ENCODE peak calls at places on chromosomes 3 and 15, in nine cellular contexts. M is cardiac fibroblast; L is OCI-LY7; Z is cardiac muscle cell; Y is epithelial cell of proximal tubule; T is testis; B is CD8-positive, alpha-beta T cell; Q is ovary; H is endothelial cell of umbilical vein. D is an unnamed sample.

GRCh38 chr3:23019596-23020300 is 183.4 kb upstream of the UBE2E2 start:
- DNase-seq in M (no peak), B (no peak), H (no peak), Z (no peak), Q (no peak), L (no peak), Y (no peak), T (no peak), D (no peak)

GRCh38 chr3:111072016-111072891 is 638 bp downstream of the NECTIN3 start:
- DNase-seq in Y (no peak), T (peak; percentile 36), B (no peak), H (peak; percentile 37), L (no peak), Z (peak; percentile 58), Q (no peak), M (peak; percentile 43), D (no peak)

GRCh38 chr3:142633073-142633472 is 36.9 kb downstream of the PLS1 start:
- DNase-seq in Y (no peak), L (no peak), T (no peak), H (no peak), Z (no peak), Q (no peak), B (no peak), M (no peak), D (no peak)

GRCh38 chr15:94793641-94794040 is 562.3 kb downstream of the MCTP2 start:
- DNase-seq in T (no peak), Z (peak; percentile 8), Y (no peak), H (no peak), M (no peak), L (no peak), Q (no peak), B (no peak), D (no peak)

GRCh38 chr3:52782412-52783210 is 5.2 kb downstream of the ITIH1 start:
- DNase-seq in B (no peak), M (no peak), T (no peak), Y (no peak), L (no peak), Z (no peak), H (no peak), Q (no peak), D (no peak)

GRCh38 chr15:80660114-80660513 is 35.0 kb upstream of the ABHD17C start:
- DNase-seq in M (peak; percentile 49), H (peak; percentile 24), Y (no peak), T (peak; percentile 35), L (no peak), Q (no peak), B (no peak), Z (peak; percentile 31), D (no peak)

GRCh38 chr3:38029400-38030125 is at the start of gene PLCD1:
- DNase-seq in L (no peak), Q (peak; percentile 86), M (peak; percentile 56), B (no peak), H (peak; percentile 43), T (peak; percentile 88), Y (no peak), Z (peak; percentile 85), D (no peak)

GRCh38 chr3:29346828-29347227 is 66.0 kb downstream of the RBMS3 start:
- DNase-seq in M (no peak), B (no peak), Z (no peak), Y (no peak), Q (no peak), H (no peak), L (no peak), T (no peak), D (no peak)

GRCh38 chr15:91407237-91407889 is 307.3 kb downstream of the SV2B start:
- DNase-seq in H (no peak), Y (peak; percentile 38), Q (no peak), Z (no peak), T (no peak), M (peak; percentile 74), L (no peak), B (no peak), D (no peak)

GRCh38 chr3:194688946-194689345 is 3.3 kb downstream of the FAM43A start:
- DNase-seq in H (no peak), T (no peak), Q (no peak), B (no peak), L (no peak), M (peak; percentile 11), Z (no peak), Y (no peak), D (no peak)
- H3K4me3 ChIP-seq in H (peak overlapping the region; percentile 90), T (no peak overlapping the region), Q (no peak overlapping the region), B (no peak overlapping the region), L (peak overlapping the region; percentile 77), M (no peak overlapping the region), Z (no peak overlapping the region), Y (no peak overlapping the region), D (peak overlapping the region; percentile 33)

DNA sequence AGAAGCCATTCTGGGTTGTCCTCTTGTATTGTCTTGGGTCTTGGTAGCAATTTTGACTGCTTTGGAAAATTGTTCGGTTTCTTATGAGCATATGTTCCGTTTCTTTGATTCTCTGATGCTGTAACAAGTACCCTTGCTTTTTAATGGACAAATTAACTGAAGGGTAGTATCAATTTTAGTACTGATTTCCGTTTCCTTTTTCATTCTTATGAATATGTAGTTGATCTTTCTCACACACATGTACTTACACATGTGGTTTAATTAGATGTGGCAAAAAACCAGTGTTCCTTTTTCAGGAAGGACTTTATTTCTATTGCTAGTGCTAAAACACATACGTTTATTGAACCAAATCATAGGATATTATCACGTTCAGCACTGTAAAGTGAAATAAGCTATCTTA is 119.1 kb downstream of the TCF12 start:
- DNase-seq in L (no peak), Q (no peak), H (no peak), Z (no peak), Y (no peak), B (no peak), M (no peak), T (no peak), D (no peak)
- TF ChIP-seq CTCF in L (no peak), Q (no peak), H (no peak), Z (no peak), Y (no peak), B (no peak), M (no peak), T (no peak), D (no peak)

GRCh38 chr15:45026646-45027045 is 3.7 kb downstream of the SORD start:
- DNase-seq in Y (no peak), Z (peak; percentile 69), M (no peak), Q (no peak), L (no peak), B (no peak), T (no peak), H (peak; percentile 81), D (no peak)

GRCh38 chr15:45027220-45027619 is 4.2 kb downstream of the SORD start:
- DNase-seq in Q (no peak), L (no peak), B (no peak), Y (no peak), H (no peak), T (no peak), Z (peak; percentile 65), M (no peak), D (no peak)

GRCh38 chr15:45022871-45023658 is at the start of gene SORD:
- DNase-seq in Q (peak; percentile 89), Y (no peak), T (peak; percentile 96), Z (peak; percentile 97), L (peak; percentile 93), H (peak; percentile 90), B (peak; percentile 81), M (peak; percentile 75), D (no peak)

GRCh38 chr15:45021331-45021730 is 1.7 kb upstream of the SORD start:
- DNase-seq in M (peak; percentile 22), Y (no peak), H (no peak), T (peak; percentile 37), Z (no peak), B (no peak), Q (no peak), L (no peak), D (no peak)

GRCh38 chr15:45023659-45024320 is 795 bp downstream of the SORD start:
- DNase-seq in Q (no peak), T (no peak), L (peak; percentile 3), H (peak; percentile 37), M (peak; percentile 13), Z (peak; percentile 1), Y (no peak), B (no peak), D (no peak)
- H3K4me3 ChIP-seq in Q (peak overlapping the region; percentile 84), T (peak overlapping the region; percentile 77), L (peak overlapping the region; percentile 87), H (peak overlapping the region; percentile 46), M (peak overlapping the region; percentile 75), Z (peak overlapping the region; percentile 55), Y (peak overlapping the region; percentile 73), B (peak overlapping the region; percentile 74), D (peak overlapping the region; percentile 85)

GRCh38 chr3:194045289-194045688 is 90.7 kb upstream of the HES1 start:
- DNase-seq in B (no peak), Q (no peak), L (no peak), H (no peak), Y (no peak), Z (no peak), T (no peak), M (no peak), D (peak; percentile 48)

GRCh38 chr3:194043516-194043915 is 92.4 kb upstream of the HES1 start:
- DNase-seq in M (peak; percentile 54), Q (no peak), H (peak; percentile 77), L (no peak), Y (no peak), T (no peak), Z (no peak), B (no peak), D (no peak)

GRCh38 chr3:194040501-194041273 is 95.3 kb upstream of the HES1 start:
- DNase-seq in B (no peak), M (no peak), T (no peak), Y (no peak), Q (no peak), L (no peak), H (peak; percentile 90), Z (no peak), D (no peak)

GRCh38 chr3:194045919-194046318 is 90.0 kb upstream of the HES1 start:
- DNase-seq in H (no peak), Z (no peak), L (no peak), M (no peak), Q (no peak), T (no peak), Y (no peak), B (no peak), D (no peak)

GRCh38 chr3:194042947-194043346 is 93.0 kb upstream of the HES1 start:
- DNase-seq in B (no peak), Q (no peak), Y (no peak), T (no peak), Z (no peak), L (no peak), M (peak; percentile 47), H (peak; percentile 37), D (no peak)
- TF ChIP-seq CTCF in B (no peak), Q (no peak), Y (no peak), T (no peak), Z (no peak), L (no peak), M (no peak), H (no peak), D (no peak)